ENCODE peak calls at places on chromosome 2, in six cellular contexts. P is NCI-H524 treated with DMSO at 0.1 percent for 48 hours, W is D341Med, T is NCI-H1694 treated with DMSO at 0.1 percent for 48 hours, Z is GM06990, L is T-helper 17 cell. G is an unnamed sample.

GRCh38 chr2:105249891-105250290 is 8.3 kb downstream of the GPR45 start:
- DNase-seq in P (no peak), W (no peak), T (no peak), Z (no peak), L (no peak), G (no peak)

GRCh38 chr2:174610243-174610995 is 12.8 kb upstream of the WIPF1 start:
- DNase-seq in P (no peak), W (no peak), T (no peak), Z (no peak), L (no peak), G (peak)

GRCh38 chr2:241764272-241765241 is 12.1 kb upstream of the GAL3ST2 start:
- DNase-seq in P (no peak), W (peak), T (no peak), Z (no peak), L (no peak), G (no peak)

GRCh38 chr2:719191-719590 is 42.0 kb upstream of the TMEM18 start:
- DNase-seq in P (no peak), W (no peak), T (no peak), Z (no peak), L (no peak), G (no peak)

GRCh38 chr2:100845141-100845991 is 25.4 kb downstream of the NPAS2 start:
- DNase-seq in P (no peak), W (no peak), T (no peak), Z (no peak), L (no peak), G (no peak)

GRCh38 chr2:97718051-97718882 is 4.9 kb downstream of the ZAP70 start:
- DNase-seq in P (no peak), W (no peak), T (no peak), Z (no peak), L (peak), G (no peak)

GRCh38 chr2:126749537-126749936 is 93.6 kb downstream of the GYPC start:
- DNase-seq in P (peak), W (no peak), T (no peak), Z (no peak), L (no peak), G (no peak)

GRCh38 chr2:28610583-28611201 is 114.8 kb downstream of the PLB1 start:
- DNase-seq in P (no peak), W (no peak), T (no peak), Z (no peak), L (no peak), G (peak)

GRCh38 chr2:212451786-212452200 is 86.8 kb downstream of the ERBB4 start:
- DNase-seq in P (no peak), W (no peak), T (no peak), Z (no peak), L (no peak), G (peak)

GRCh38 chr2:205814039-205814364 is 131.7 kb downstream of the NRP2 start:
- DNase-seq in P (no peak), W (no peak), T (no peak), Z (no peak), L (no peak), G (no peak)

GRCh38 chr2:208256192-208256782 is 1.4 kb upstream of the IDH1 start:
- DNase-seq in P (no peak), W (no peak), T (no peak), Z (no peak), L (no peak), G (no peak)

GRCh38 chr2:207934720-207935119 is 90.6 kb downstream of the PLEKHM3 start:
- DNase-seq in P (no peak), W (no peak), T (no peak), Z (no peak), L (no peak), G (no peak)

GRCh38 chr2:9692392-9693137 is 61.8 kb upstream of the YWHAQ start:
- DNase-seq in P (no peak), W (no peak), T (no peak), Z (no peak), L (no peak), G (peak)

GRCh38 chr2:44118257-44118656 is 50.4 kb upstream of the PPM1B start:
- DNase-seq in P (no peak), W (no peak), T (no peak), Z (no peak), L (no peak), G (peak)

GRCh38 chr2:66379473-66379872 is 55.5 kb upstream of the MEIS1 start:
- DNase-seq in P (no peak), W (no peak), T (no peak), Z (no peak), L (no peak), G (no peak)

GRCh38 chr2:220491633-220492032 is 864.2 kb downstream of the SLC4A3 start:
- DNase-seq in P (no peak), W (no peak), T (no peak), Z (no peak), L (no peak), G (no peak)

GRCh38 chr2:223649941-223650530 is 47.9 kb upstream of the SCG2 start:
- DNase-seq in P (no peak), W (no peak), T (no peak), Z (no peak), L (no peak), G (no peak)

GRCh38 chr2:178865121-178865520 is 57.9 kb upstream of the TTN start:
- DNase-seq in P (no peak), W (no peak), T (no peak), Z (no peak), L (no peak), G (no peak)

GRCh38 chr2:96427917-96428316 is 77.2 kb downstream of the NEURL3 start:
- DNase-seq in P (no peak), W (no peak), T (no peak), Z (no peak), L (no peak), G (peak)

GRCh38 chr2:158305501-158305900 is 151.1 kb downstream of the CCDC148 start:
- DNase-seq in P (no peak), W (no peak), T (no peak), Z (no peak), L (no peak), G (no peak)

GRCh38 chr2:234257859-234258561 is 207.5 kb downstream of the SPP2 start:
- DNase-seq in P (no peak), W (peak), T (peak), Z (no peak), L (no peak), G (peak)